ENCODE peak calls at places on chromosomes 2 and 18, in five cellular contexts. A is GM12878, X is HepG2, T is SK-N-SH, S is K562. P is an unnamed sample.
A peak's percentile ranks its signal among the peaks of the same experiment; 100 is the strongest.

GRCh38 chr18:77131652-77132368 is 773 bp downstream of the MBP start:
- DNase-seq in T (peak; percentile 73), X (no peak), A (no peak), S (no peak), P (peak; percentile 9)

GRCh38 chr2:157460384-157460837 is 16.5 kb upstream of the CYTIP start:
- DNase-seq in A (no peak), X (peak; percentile 24), S (no peak), T (no peak), P (no peak)

GRCh38 chr2:99448556-99448955 is 41.3 kb downstream of the REV1 start:
- DNase-seq in A (no peak), X (no peak), S (no peak), T (no peak), P (no peak)

GRCh38 chr2:27238976-27239375 is 21.8 kb downstream of the CAD start:
- DNase-seq in A (no peak), S (no peak), X (no peak), T (no peak), P (no peak)

GRCh38 chr2:239157269-239157668 is 243.6 kb downstream of the HDAC4 start:
- DNase-seq in T (peak; percentile 58), S (no peak), X (no peak), A (no peak), P (no peak)

GRCh38 chr2:233338046-233338445 is 16.2 kb upstream of the DGKD start:
- DNase-seq in S (no peak), X (no peak), A (no peak), T (peak; percentile 63), P (no peak)

GRCh38 chr18:43772907-43773306 is 495.6 kb upstream of the SYT4 start:
- DNase-seq in X (no peak), T (no peak), A (no peak), S (no peak), P (no peak)

GRCh38 chr2:6109801-6110200 is 417.6 kb downstream of the SOX11 start:
- DNase-seq in S (no peak), A (no peak), X (no peak), T (no peak), P (no peak)

GRCh38 chr2:175418224-175418843 is 236.8 kb upstream of the ATP5MC3 start:
- DNase-seq in A (no peak), S (no peak), X (no peak), T (peak; percentile 52), P (no peak)

GRCh38 chr2:77578354-77578753 is 56.2 kb upstream of the LRRTM4 start:
- DNase-seq in A (no peak), X (no peak), S (no peak), T (no peak), P (no peak)

GRCh38 chr2:128489580-128490273 is 171.1 kb upstream of the HS6ST1 start:
- DNase-seq in S (no peak), A (no peak), T (no peak), X (no peak), P (no peak)

GRCh38 chr2:240569523-240569997 is 1.3 kb downstream of the RNPEPL1 start:
- DNase-seq in A (no peak), T (no peak), S (no peak), X (no peak), P (no peak)

GRCh38 chr2:196453613-196454047 is 185.9 kb upstream of the CCDC150 start:
- DNase-seq in S (peak; percentile 7), A (peak; percentile 72), X (peak; percentile 52), T (peak; percentile 34), P (peak; percentile 38)

GRCh38 chr18:79496978-79497637 is 101.4 kb downstream of the NFATC1 start:
- DNase-seq in X (no peak), A (no peak), S (no peak), T (no peak), P (no peak)

GRCh38 chr2:45839388-45840251 is 188.1 kb downstream of the PRKCE start:
- DNase-seq in T (peak; percentile 63), X (no peak), A (no peak), S (no peak), P (no peak)

GRCh38 chr2:8628179-8628869 is 53.5 kb upstream of the ID2 start:
- DNase-seq in T (no peak), A (no peak), S (peak; percentile 40), X (no peak), P (no peak)

GRCh38 chr2:69147841-69148533 is 135.0 kb downstream of the ANTXR1 start:
- DNase-seq in X (no peak), A (no peak), S (no peak), T (no peak), P (no peak)

GRCh38 chr2:35428548-35428947 is 927.0 kb upstream of the CRIM1 start:
- DNase-seq in X (peak; percentile 25), A (no peak), S (peak; percentile 18), T (peak; percentile 19), P (peak; percentile 50)

GRCh38 chr2:88066543-88066942 is 1.1 kb upstream of the SMYD1 start:
- DNase-seq in X (no peak), T (peak; percentile 55), S (no peak), A (no peak), P (no peak)

GRCh38 chr2:107588960-107589542 is 237.6 kb upstream of the RGPD4 start:
- DNase-seq in A (no peak), S (no peak), T (no peak), X (no peak), P (no peak)

GRCh38 chr18:36593001-36593400 is 235.8 kb downstream of the TPGS2 start:
- DNase-seq in T (no peak), S (no peak), A (no peak), X (no peak), P (no peak)

GRCh38 chr2:226561962-226562361 is 237.7 kb downstream of the IRS1 start:
- DNase-seq in A (no peak), X (peak; percentile 21), T (no peak), S (no peak), P (no peak)

GRCh38 chr2:215363039-215363438 is 51.2 kb downstream of the ATIC start:
- DNase-seq in A (no peak), S (no peak), X (no peak), T (no peak), P (no peak)

GRCh38 chr2:105287692-105288091 is 41.8 kb downstream of the TGFBRAP1 start:
- DNase-seq in X (peak; percentile 21), A (peak; percentile 4), S (peak; percentile 50), T (peak; percentile 33), P (peak; percentile 57)

GRCh38 chr2:119455066-119455718 is 23.5 kb downstream of the TMEM37 start:
- DNase-seq in A (no peak), T (no peak), S (no peak), X (no peak), P (no peak)

GRCh38 chr2:29293830-29294438 is 178.7 kb downstream of the CLIP4 start:
- DNase-seq in A (no peak), X (peak; percentile 19), S (peak; percentile 45), T (no peak), P (peak; percentile 48)

GRCh38 chr2:161217597-161218185 is 57.5 kb downstream of the TANK start:
- DNase-seq in T (no peak), A (no peak), S (no peak), X (no peak), P (no peak)

GRCh38 chr18:47953471-47953931 is 23.0 kb upstream of the SMAD2 start:
- DNase-seq in T (no peak), X (no peak), S (no peak), A (no peak), P (no peak)

GRCh38 chr2:27973592-27973991 is 83.1 kb downstream of the BABAM2 start:
- DNase-seq in S (no peak), T (no peak), X (no peak), A (no peak), P (no peak)

GRCh38 chr2:157903051-157903625 is 27.0 kb upstream of the ACVR1 start:
- DNase-seq in S (no peak), A (no peak), X (no peak), T (no peak), P (no peak)

GRCh38 chr2:182228741-182229140 is 198.1 kb downstream of the PDE1A start:
- DNase-seq in S (no peak), X (no peak), T (no peak), A (no peak), P (no peak)

GRCh38 chr18:3305354-3305762 is 43.4 kb downstream of the MYL12B start:
- DNase-seq in A (no peak), X (no peak), S (no peak), T (no peak), P (no peak)

GRCh38 chr18:66534110-66534509 is 69.8 kb downstream of the CDH19 start:
- DNase-seq in A (no peak), T (no peak), S (no peak), X (no peak), P (no peak)

GRCh38 chr2:164932377-164932776 is 22.9 kb downstream of the SLC38A11 start:
- DNase-seq in T (no peak), A (no peak), X (no peak), S (no peak), P (no peak)

GRCh38 chr2:75516378-75517122 is 44.2 kb downstream of the EVA1A start:
- DNase-seq in X (peak; percentile 99), T (no peak), A (peak; percentile 34), S (no peak), P (no peak)

GRCh38 chr2:64996914-64997313 is 7.7 kb downstream of the SLC1A4 start:
- DNase-seq in S (no peak), A (no peak), T (peak; percentile 48), X (no peak), P (no peak)
- TF ChIP-seq FOXM1 in S (no peak), A (no peak), T (no peak), X (no peak), P (no peak)

GRCh38 chr2:238082151-238082550 is 18.0 kb upstream of the ESPNL start:
- DNase-seq in A (no peak), T (no peak), X (no peak), S (no peak), P (no peak)

GRCh38 chr2:238081150-238081549 is 19.0 kb upstream of the ESPNL start:
- DNase-seq in X (no peak), T (peak; percentile 84), A (no peak), S (no peak), P (no peak)

GRCh38 chr2:238082858-238083257 is 17.3 kb upstream of the ESPNL start:
- DNase-seq in X (no peak), S (no peak), T (no peak), A (no peak), P (no peak)

GRCh38 chr2:238080518-238080917 is 19.6 kb upstream of the ESPNL start:
- DNase-seq in T (no peak), A (no peak), S (no peak), X (no peak), P (no peak)

GRCh38 chr2:238081561-238081960 is 18.6 kb upstream of the ESPNL start:
- DNase-seq in T (no peak), X (no peak), S (no peak), A (no peak), P (no peak)
- TF ChIP-seq FOXM1 in T (no peak), X (no peak), S (no peak), A (no peak), P (no peak)

GRCh38 chr2:201781583-201782051 is 884 bp upstream of the ALS2 start:
- DNase-seq in T (peak; percentile 33), A (no peak), X (no peak), S (no peak), P (peak; percentile 26)
- TF ChIP-seq FOXM1 in T (no peak), A (no peak), X (no peak), S (no peak), P (no peak)

DNA sequence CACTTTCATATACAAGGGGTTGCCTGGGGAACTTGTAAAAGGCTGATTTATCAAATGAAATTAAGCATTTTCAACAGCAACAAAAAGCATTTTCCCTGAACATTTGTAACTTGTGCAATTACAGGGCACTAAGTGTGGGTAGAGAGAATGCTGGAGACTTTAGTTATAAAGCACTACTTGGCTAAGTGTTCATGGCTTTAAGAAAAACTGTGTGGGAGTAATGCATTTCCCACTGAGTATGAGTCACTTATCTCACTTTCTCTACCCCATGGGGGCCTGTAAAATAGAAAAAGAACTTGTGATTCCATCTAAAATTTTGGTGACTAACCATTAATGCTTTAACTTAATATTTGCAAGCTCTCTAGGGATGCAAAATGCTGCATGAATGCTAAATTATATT is 193.4 kb downstream of the CCDC102B start:
- DNase-seq in X (no peak), A (no peak), T (no peak), S (no peak), P (no peak)
- TF ChIP-seq FOXM1 in X (no peak), A (no peak), T (no peak), S (no peak), P (no peak)